ENCODE peak calls at places on chromosomes 11 and 22, in seven cellular contexts. L is activated T-cell treated with anti-CD3 and anti-CD28 coated beads for 48 hours, V is Kasumi-1, W is germinal center, T is IMR-90, Q is non-pigmented ciliary epithelial cell, S is iPS-NIHi11. J is an unnamed sample.

GRCh38 chr22:30224161-30224857 is 22.2 kb downstream of the LIF start:
- DNase-seq in T (no peak), S (no peak), V (no peak), W (no peak), L (no peak), Q (no peak), J (peak; percentile 59)

GRCh38 chr11:77522215-77522614 is 48.3 kb upstream of the PAK1 start:
- DNase-seq in Q (peak; percentile 41), V (no peak), T (peak; percentile 28), S (no peak), L (no peak), W (no peak), J (no peak)

GRCh38 chr11:1927151-1928037 is 7.9 kb downstream of the TNNT3 start:
- DNase-seq in V (no peak), S (peak; percentile 20), L (no peak), Q (no peak), W (no peak), T (no peak), J (peak; percentile 28)

GRCh38 chr11:1005913-1006312 is 30.6 kb downstream of the MUC6 start:
- DNase-seq in W (no peak), Q (no peak), V (no peak), T (no peak), L (no peak), S (no peak), J (no peak)

GRCh38 chr11:73760680-73761402 is at the start of gene RAB6A:
- DNase-seq in T (peak; percentile 100), Q (peak; percentile 99), L (peak; percentile 99), V (peak; percentile 98), S (peak; percentile 94), W (peak; percentile 98), J (peak; percentile 98)

GRCh38 chr11:68440254-68440653 is 20.3 kb upstream of the PPP6R3 start:
- DNase-seq in S (no peak), Q (no peak), V (no peak), L (no peak), W (no peak), T (no peak), J (peak; percentile 37)

GRCh38 chr11:74024630-74025029 is 15.7 kb upstream of the UCP3 start:
- DNase-seq in V (no peak), W (no peak), T (peak; percentile 92), L (peak; percentile 60), Q (peak; percentile 43), S (no peak), J (no peak)

GRCh38 chr11:116567721-116568242 is 205.0 kb downstream of the BUD13 start:
- DNase-seq in Q (no peak), T (no peak), V (no peak), S (no peak), W (no peak), L (no peak), J (no peak)

GRCh38 chr11:35617687-35618496 is at the start of gene FJX1:
- DNase-seq in Q (peak; percentile 77), V (peak; percentile 64), T (peak; percentile 95), S (peak; percentile 89), W (peak; percentile 48), L (no peak), J (peak; percentile 87)

GRCh38 chr11:61885166-61885778 is 6.1 kb downstream of the FADS3 start:
- DNase-seq in T (no peak), L (no peak), Q (no peak), S (no peak), V (no peak), W (no peak), J (no peak)

GRCh38 chr11:110921742-110922200 is 209.5 kb upstream of the ARHGAP20 start:
- DNase-seq in V (no peak), L (no peak), T (peak; percentile 50), Q (no peak), W (no peak), S (peak; percentile 19), J (no peak)

GRCh38 chr11:104881117-104881794 is 17.0 kb downstream of the CASP12 start:
- DNase-seq in L (no peak), V (no peak), S (no peak), W (no peak), T (no peak), Q (no peak), J (no peak)

GRCh38 chr11:10381730-10382129 is 73.3 kb upstream of the AMPD3 start:
- DNase-seq in V (no peak), L (no peak), Q (no peak), T (peak; percentile 37), S (no peak), W (no peak), J (no peak)

GRCh38 chr11:132718711-132719641 is 813.3 kb downstream of the OPCML start:
- DNase-seq in T (peak; percentile 8), V (no peak), S (no peak), W (no peak), L (peak; percentile 38), Q (no peak), J (no peak)

GRCh38 chr11:90113541-90113940 is 20.9 kb upstream of the NAALAD2 start:
- DNase-seq in L (no peak), W (no peak), Q (no peak), S (no peak), T (no peak), V (peak; percentile 40), J (no peak)

GRCh38 chr11:35166369-35167360 is 27.7 kb downstream of the CD44 start:
- DNase-seq in W (no peak), T (peak; percentile 93), Q (no peak), V (no peak), S (no peak), L (no peak), J (no peak)

GRCh38 chr11:33655842-33656600 is 44.6 kb downstream of the C11orf91 start:
- DNase-seq in V (no peak), W (no peak), T (no peak), Q (no peak), S (no peak), L (no peak), J (peak; percentile 51)

GRCh38 chr11:116371146-116371545 is 401.6 kb downstream of the BUD13 start:
- DNase-seq in T (no peak), S (no peak), W (no peak), Q (no peak), L (no peak), V (no peak), J (no peak)

GRCh38 chr22:29225422-29226090 is 19.9 kb downstream of the EMID1 start:
- DNase-seq in W (no peak), L (no peak), V (peak; percentile 4), Q (no peak), S (no peak), T (peak; percentile 42), J (no peak)

GRCh38 chr11:74257934-74258553 is 53.4 kb downstream of the P4HA3 start:
- DNase-seq in Q (no peak), T (peak; percentile 82), S (no peak), V (no peak), L (no peak), W (no peak), J (no peak)

GRCh38 chr11:109155291-109155690 is 266.7 kb upstream of the C11orf87 start:
- DNase-seq in Q (no peak), T (no peak), V (no peak), S (no peak), L (no peak), W (no peak), J (no peak)

GRCh38 chr22:30881361-30882180 is 87.0 kb downstream of the MORC2 start:
- DNase-seq in W (no peak), S (peak; percentile 65), V (no peak), L (no peak), T (no peak), Q (no peak), J (no peak)

GRCh38 chr11:94658888-94659287 is 91.7 kb downstream of the PIWIL4 start:
- DNase-seq in W (no peak), T (no peak), V (no peak), Q (no peak), L (no peak), S (no peak), J (no peak)

GRCh38 chr11:85658180-85658579 is 6.7 kb downstream of the CREBZF start:
- DNase-seq in T (no peak), L (no peak), Q (no peak), W (no peak), V (no peak), S (no peak), J (no peak)

GRCh38 chr22:48820481-48821345 is 1007.0 kb downstream of the BRD1 start:
- DNase-seq in V (no peak), Q (no peak), L (no peak), W (no peak), T (no peak), S (no peak), J (no peak)

GRCh38 chr22:17130199-17130598 is 9.0 kb upstream of the TMEM121B start:
- DNase-seq in W (no peak), T (peak; percentile 34), S (no peak), V (no peak), Q (no peak), L (no peak), J (no peak)

GRCh38 chr11:63997104-63997700 is 11.0 kb downstream of the OTUB1 start:
- DNase-seq in W (no peak), Q (no peak), S (no peak), T (no peak), L (no peak), V (no peak), J (no peak)

GRCh38 chr11:58770627-58771457 is 39.1 kb upstream of the GLYAT start:
- DNase-seq in Q (no peak), L (no peak), T (peak; percentile 13), W (no peak), S (no peak), V (no peak), J (no peak)

GRCh38 chr22:20750461-20751184 is 23.3 kb upstream of the SERPIND1 start:
- DNase-seq in L (peak; percentile 25), S (no peak), W (no peak), Q (peak; percentile 70), V (peak; percentile 1), T (peak; percentile 90), J (peak; percentile 62)

GRCh38 chr11:134571301-134571700 is 159.3 kb upstream of the B3GAT1 start:
- DNase-seq in L (no peak), Q (no peak), T (no peak), W (no peak), V (no peak), S (no peak), J (no peak)

GRCh38 chr11:23696712-23697111 is 800.1 kb upstream of the LUZP2 start:
- DNase-seq in V (no peak), W (no peak), S (no peak), L (no peak), Q (no peak), T (no peak), J (no peak)

GRCh38 chr11:128929468-128929867 is 13.2 kb downstream of the TP53AIP1 start:
- DNase-seq in T (peak; percentile 18), S (peak; percentile 52), Q (no peak), V (no peak), L (no peak), W (no peak), J (peak; percentile 46)

GRCh38 chr22:46025973-46026906 is 49.3 kb upstream of the WNT7B start:
- DNase-seq in S (no peak), T (no peak), Q (no peak), W (no peak), L (no peak), V (no peak), J (no peak)

GRCh38 chr11:102552447-102553200 is 22.1 kb upstream of the MMP7 start:
- DNase-seq in T (peak; percentile 65), L (no peak), W (no peak), S (no peak), Q (no peak), V (no peak), J (no peak)

GRCh38 chr11:116415095-116415494 is 357.7 kb downstream of the BUD13 start:
- DNase-seq in L (no peak), V (no peak), T (no peak), W (no peak), Q (no peak), S (no peak), J (no peak)

GRCh38 chr11:9001736-9002135 is 2.1 kb downstream of the NRIP3 start:
- DNase-seq in T (peak; percentile 95), V (peak; percentile 95), W (no peak), Q (peak; percentile 65), L (peak; percentile 33), S (no peak), J (no peak)